ENCODE peak calls at places on chromosome 6, in ten cellular contexts. S, P, Q, V, L, U, E, N, T and D are unnamed samples. For H3K36me3, the result is how much of the 10 kb centered on the place peaks cover.

GRCh38 chr6:78460711-78461110 is 406.6 kb upstream of the IRAK1BP1 start:
- DNase-seq in L (no peak), T (no peak), U (no peak), P (no peak), S (no peak), E (no peak), N (no peak), V (no peak), Q (no peak), D (peak)

GRCh38 chr6:42088101-42088591 is 37.8 kb downstream of the TAF8 start:
- DNase-seq in T (peak), E (no peak), S (no peak), L (peak), P (no peak), U (no peak), Q (no peak), N (no peak), V (peak), D (peak)

GRCh38 chr6:5246141-5246869 is 14.4 kb downstream of the LYRM4 start:
- DNase-seq in S (no peak), N (no peak), E (no peak), L (no peak), T (no peak), V (no peak), P (no peak), U (no peak), Q (no peak), D (peak)

GRCh38 chr6:119842191-119842590 is 492.6 kb upstream of the MAN1A1 start:
- DNase-seq in P (no peak), U (no peak), L (no peak), E (no peak), N (no peak), V (no peak), T (no peak), S (no peak), Q (no peak), D (no peak)

GRCh38 chr6:132401120-132401940 is at the start of gene MOXD1:
- DNase-seq in S (no peak), E (peak), P (no peak), T (peak), L (no peak), U (peak), Q (peak), N (no peak), V (peak), D (no peak)

GRCh38 chr6:121319112-121319553 is 15.1 kb downstream of the TBC1D32 start:
- DNase-seq in E (no peak), S (no peak), N (no peak), Q (no peak), U (no peak), L (no peak), T (no peak), V (no peak), P (no peak), D (peak)

GRCh38 chr6:157770946-157771345 is 52.1 kb upstream of the SNX9 start:
- DNase-seq in U (no peak), S (no peak), T (no peak), Q (no peak), L (no peak), N (no peak), P (peak), E (no peak), V (no peak), D (peak)

GRCh38 chr6:36180126-36180525 is 16.4 kb upstream of the BRPF3 start:
- DNase-seq in L (no peak), T (no peak), V (no peak), U (no peak), P (no peak), N (no peak), Q (no peak), S (no peak), E (no peak), D (no peak)

GRCh38 chr6:53065266-53066058 is at the start of gene FBXO9:
- DNase-seq in V (peak), P (no peak), N (peak), T (peak), Q (peak), L (no peak), U (peak), E (peak), S (peak), D (no peak)

GRCh38 chr6:75103411-75103810 is 102.4 kb downstream of the COL12A1 start:
- DNase-seq in T (no peak), E (no peak), V (no peak), P (no peak), L (no peak), N (no peak), Q (no peak), U (no peak), S (no peak), D (no peak)

GRCh38 chr6:36114798-36115408 is 15.4 kb upstream of the MAPK13 start:
- DNase-seq in T (no peak), U (no peak), N (no peak), L (no peak), P (no peak), E (no peak), S (no peak), Q (no peak), V (no peak), D (no peak)

GRCh38 chr6:90973158-90973557 is 386.3 kb upstream of the MAP3K7 start:
- DNase-seq in U (no peak), N (no peak), L (no peak), S (no peak), T (no peak), E (no peak), P (no peak), V (no peak), Q (no peak), D (no peak)

GRCh38 chr6:46895930-46896329 is 25.8 kb downstream of the ADGRF5 start:
- DNase-seq in L (no peak), V (no peak), Q (no peak), U (no peak), S (no peak), P (no peak), N (no peak), E (no peak), T (no peak), D (no peak)

GRCh38 chr6:72580281-72580940 is 41.5 kb upstream of the KCNQ5 start:
- DNase-seq in U (peak), Q (peak), S (no peak), N (no peak), P (peak), E (no peak), T (no peak), V (no peak), L (no peak), D (peak)

GRCh38 chr6:114747995-114748625 is 405.3 kb upstream of the HS3ST5 start:
- DNase-seq in Q (peak), S (no peak), T (peak), V (peak), P (no peak), E (peak), L (peak), U (peak), N (peak), D (peak)

GRCh38 chr6:22880686-22881433 is 311.5 kb downstream of the HDGFL1 start:
- DNase-seq in Q (no peak), P (peak), L (no peak), E (no peak), U (no peak), T (no peak), N (no peak), V (no peak), S (no peak), D (peak)

GRCh38 chr6:134249759-134250602 is 67.9 kb downstream of the SGK1 start:
- DNase-seq in U (no peak), P (no peak), T (no peak), N (no peak), V (no peak), E (no peak), Q (no peak), L (no peak), S (no peak), D (peak)

GRCh38 chr6:24686408-24686807 is 19.5 kb downstream of the ACOT13 start:
- DNase-seq in L (no peak), E (no peak), T (no peak), S (no peak), N (no peak), V (no peak), U (no peak), P (no peak), Q (no peak), D (no peak)

GRCh38 chr6:158758941-158759479 is 60.2 kb downstream of the EZR start:
- DNase-seq in N (no peak), Q (no peak), P (no peak), E (no peak), U (no peak), S (no peak), T (no peak), V (no peak), L (no peak), D (no peak)

GRCh38 chr6:128139519-128139918 is 238.7 kb upstream of the THEMIS start:
- DNase-seq in P (no peak), T (no peak), U (no peak), E (no peak), V (no peak), L (no peak), Q (no peak), S (no peak), N (no peak), D (peak)

GRCh38 chr6:156719395-156719719 is 57.8 kb upstream of the ARID1B start:
- DNase-seq in V (no peak), Q (no peak), N (no peak), U (no peak), E (no peak), T (no peak), P (no peak), S (no peak), L (no peak), D (no peak)

GRCh38 chr6:4370066-4370465 is 234.7 kb upstream of the ECI2 start:
- DNase-seq in T (no peak), L (no peak), Q (no peak), P (peak), N (no peak), S (no peak), V (no peak), E (no peak), U (no peak), D (peak)

GRCh38 chr6:33092385-33092784 is 16.6 kb downstream of the HLA-DPB1 start:
- DNase-seq in L (no peak), N (no peak), S (no peak), P (no peak), V (no peak), U (no peak), T (no peak), E (no peak), Q (no peak), D (no peak)

GRCh38 chr6:42405025-42405424 is 46.7 kb downstream of the TRERF1 start:
- DNase-seq in E (no peak), N (no peak), S (no peak), T (no peak), L (no peak), U (no peak), Q (no peak), V (peak), P (no peak), D (peak)

GRCh38 chr6:29661071-29661470 is 4.2 kb downstream of the MOG start:
- DNase-seq in E (no peak), S (no peak), P (no peak), L (no peak), T (no peak), U (no peak), V (no peak), N (no peak), Q (no peak), D (no peak)

GRCh38 chr6:31907158-31907813 is 5.4 kb upstream of the ZBTB12 start:
- DNase-seq in S (no peak), N (no peak), L (no peak), Q (peak), U (no peak), V (no peak), P (no peak), E (no peak), T (no peak), D (peak)

GRCh38 chr6:74347161-74347560 is 651.2 kb downstream of the CD109 start:
- DNase-seq in N (no peak), T (no peak), U (no peak), P (no peak), L (no peak), Q (no peak), E (no peak), S (no peak), V (no peak), D (no peak)

GRCh38 chr6:3139090-3139903 is 18.0 kb downstream of the TUBB2A start:
- DNase-seq in Q (peak), V (peak), P (peak), N (peak), U (no peak), S (no peak), E (peak), T (peak), L (peak), D (peak)

GRCh38 chr6:51531623-51532022 is 555.8 kb downstream of the PKHD1 start:
- DNase-seq in S (no peak), V (no peak), Q (peak), T (no peak), L (no peak), U (no peak), N (no peak), P (no peak), E (no peak), D (no peak)

GRCh38 chr6:34746104-34746846 is 11.0 kb upstream of the SNRPC start:
- DNase-seq in E (no peak), P (no peak), S (no peak), L (no peak), V (no peak), T (no peak), U (no peak), Q (no peak), N (no peak), D (no peak)

GRCh38 chr6:169212897-169213813 is 40.5 kb downstream of the THBS2 start:
- DNase-seq in L (peak), E (peak), P (peak), U (peak), T (peak), Q (peak), V (peak), S (peak), N (peak), D (peak)
- H3K4me3 ChIP-seq in L (peak), E (peak), P (no peak), U (peak), T (no peak), Q (peak), V (peak), S (peak), N (peak), D (peak)

GRCh38 chr6:111172563-111172962 is 85.3 kb downstream of the SLC16A10 start:
- DNase-seq in P (no peak), T (no peak), E (no peak), L (no peak), S (no peak), V (no peak), U (no peak), Q (no peak), N (no peak), D (no peak)
- H3K36me3 ChIP-seq in P (under half), T (under half), E (under half), L (under half), S (under half), V (under half), U (under half), Q (under half), N (under half), D (under half)

GRCh38 chr6:45222380-45222779 is 105.8 kb upstream of the RUNX2 start:
- DNase-seq in T (no peak), U (no peak), V (no peak), L (no peak), Q (no peak), E (no peak), S (no peak), P (no peak), N (no peak), D (no peak)
- TF ChIP-seq CTCF in T (no peak), U (no peak), V (no peak), L (no peak), Q (no peak), E (no peak), S (no peak), P (no peak), N (no peak), D (no peak)

GRCh38 chr6:40903456-40903855 is 135.6 kb downstream of the UNC5CL start:
- DNase-seq in P (no peak), U (no peak), Q (no peak), T (no peak), E (no peak), S (no peak), V (no peak), L (no peak), N (no peak), D (peak)
- H3K4me3 ChIP-seq in P (no peak), U (no peak), Q (no peak), T (no peak), E (no peak), S (no peak), V (no peak), L (no peak), N (no peak), D (no peak)

GRCh38 chr6:43677759-43678158 is 9.8 kb downstream of the MRPS18A start:
- DNase-seq in P (no peak), L (no peak), T (no peak), N (no peak), V (no peak), Q (no peak), U (no peak), E (no peak), S (no peak), D (no peak)
- H3K36me3 ChIP-seq in P (under half), L (half or more), T (half or more), N (half or more), V (half or more), Q (under half), U (half or more), E (half or more), S (half or more), D (under half)

DNA sequence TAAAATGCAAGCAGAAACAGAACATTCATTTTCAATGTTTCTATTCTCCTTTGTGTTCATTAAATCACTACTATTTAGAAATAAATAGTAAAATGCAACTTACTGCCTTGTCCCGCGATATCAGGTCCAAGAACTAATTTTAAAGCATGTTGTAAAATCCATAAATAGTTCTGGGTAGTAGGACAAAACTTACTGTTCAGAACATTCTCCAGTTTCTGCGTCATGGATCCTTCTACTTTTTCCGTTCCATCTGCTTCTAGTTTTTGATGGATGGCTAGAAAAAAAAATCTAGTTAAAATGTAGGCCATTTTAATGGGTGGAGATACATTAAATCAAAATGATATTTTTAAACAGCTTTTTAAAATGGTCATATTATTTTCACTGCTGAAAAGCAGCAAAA is 47.0 kb downstream of the HUS1B start:
- DNase-seq in E (no peak), S (no peak), P (no peak), V (no peak), U (no peak), N (no peak), L (no peak), Q (no peak), T (no peak), D (no peak)
- TF ChIP-seq CTCF in E (no peak), S (no peak), P (no peak), V (no peak), U (no peak), N (no peak), L (no peak), Q (no peak), T (no peak), D (no peak)